ENCODE peak calls at places on chromosomes 3 and 15, in four cellular contexts. J, I, L and Z are unnamed samples.

GRCh38 chr15:34367128-34368081 is at the start of gene LPCAT4:
- DNase-seq in J (peak), I (peak), L (peak), Z (peak)

GRCh38 chr15:48002772-48003171 is 118.0 kb upstream of the SLC24A5 start:
- DNase-seq in J (no peak), I (no peak), L (no peak), Z (no peak)

GRCh38 chr15:20340931-20341661 is 200.5 kb downstream of the GOLGA6L6 start:
- DNase-seq in J (peak), I (no peak), L (peak), Z (no peak)

GRCh38 chr3:107734317-107734716 is 211.6 kb downstream of the BBX start:
- DNase-seq in J (no peak), I (no peak), L (no peak), Z (no peak)

GRCh38 chr3:72273615-72274014 is 488.7 kb upstream of the PROK2 start:
- DNase-seq in J (no peak), I (peak), L (no peak), Z (peak)

GRCh38 chr3:126124148-126124868 is 40.4 kb upstream of the SLC41A3 start:
- DNase-seq in J (peak), I (no peak), L (no peak), Z (no peak)

GRCh38 chr3:23405081-23405480 is 202.0 kb downstream of the UBE2E2 start:
- DNase-seq in J (no peak), I (no peak), L (no peak), Z (no peak)

GRCh38 chr3:17118771-17119170 is 234.0 kb downstream of the PLCL2 start:
- DNase-seq in J (no peak), I (no peak), L (no peak), Z (no peak)

GRCh38 chr15:58839485-58839884 is 68.4 kb downstream of the MINDY2 start:
- DNase-seq in J (no peak), I (no peak), L (no peak), Z (no peak)

GRCh38 chr15:59657635-59658125 is 365 bp upstream of the GTF2A2 start:
- DNase-seq in J (no peak), I (no peak), L (no peak), Z (no peak)

GRCh38 chr3:79019924-79020173 is 747.9 kb downstream of the ROBO1 start:
- DNase-seq in J (no peak), I (no peak), L (no peak), Z (no peak)

GRCh38 chr3:33035596-33035995 is 61.4 kb downstream of the GLB1 start:
- DNase-seq in J (no peak), I (no peak), L (no peak), Z (peak)

GRCh38 chr15:46786886-46787285 is 930.4 kb upstream of the SEMA6D start:
- DNase-seq in J (no peak), I (no peak), L (no peak), Z (no peak)

DNA sequence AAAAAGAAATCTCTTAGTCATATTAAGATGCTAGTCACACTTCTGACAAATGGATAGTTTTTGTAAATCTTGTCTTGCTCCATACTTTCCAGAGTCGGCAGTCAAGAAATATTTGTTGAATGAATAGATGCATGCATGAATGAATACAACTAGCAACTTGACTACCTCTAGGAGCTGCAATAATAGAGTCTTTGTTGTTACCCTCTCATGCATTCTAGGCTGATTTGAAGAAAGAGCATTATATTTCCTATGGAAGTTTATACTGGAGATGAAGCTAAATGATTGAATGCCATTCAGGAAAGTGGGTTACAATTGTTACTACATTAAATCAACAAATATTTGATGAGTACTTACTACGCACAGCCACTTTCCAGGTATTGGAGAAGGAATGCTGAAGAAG is 18.1 kb upstream of the TRAT1 start:
- DNase-seq in J (no peak), I (no peak), L (no peak), Z (no peak)
- H3K4me3 ChIP-seq in J (no peak), I (no peak), L (no peak), Z (no peak)

GRCh38 chr3:99548674-99549073 is 89.7 kb upstream of the COL8A1 start:
- DNase-seq in J (no peak), I (no peak), L (no peak), Z (no peak)

GRCh38 chr3:99549918-99550603 is 88.3 kb upstream of the COL8A1 start:
- DNase-seq in J (no peak), I (peak), L (no peak), Z (no peak)

GRCh38 chr3:99545941-99546580 is 92.3 kb upstream of the COL8A1 start:
- DNase-seq in J (no peak), I (no peak), L (no peak), Z (no peak)

GRCh38 chr3:99549220-99549619 is 89.2 kb upstream of the COL8A1 start:
- DNase-seq in J (no peak), I (no peak), L (no peak), Z (no peak)

GRCh38 chr3:99551520-99551919 is 86.9 kb upstream of the COL8A1 start:
- DNase-seq in J (no peak), I (no peak), L (no peak), Z (no peak)
- TF ChIP-seq CTCF in J (no peak), I (peak), L (no peak), Z (peak)

GRCh38 chr3:133757701-133758319 is 11.6 kb downstream of the TF start:
- DNase-seq in J (no peak), I (no peak), L (no peak), Z (no peak)
- H3K4me3 ChIP-seq in J (no peak), I (no peak), L (no peak), Z (no peak)

GRCh38 chr3:180401226-180401625 is 200.7 kb upstream of the TTC14 start:
- DNase-seq in J (no peak), I (no peak), L (no peak), Z (no peak)
- TF ChIP-seq CTCF in J (no peak), I (no peak), L (no peak), Z (no peak)

GRCh38 chr3:60009931-60010478 is 960.2 kb upstream of the CFAP20DC start:
- DNase-seq in J (no peak), I (no peak), L (no peak), Z (no peak)
- H3K4me3 ChIP-seq in J (no peak), I (no peak), L (no peak), Z (no peak)

GRCh38 chr3:25094932-25095690 is 333.0 kb upstream of the RARB start:
- DNase-seq in J (no peak), I (no peak), L (no peak), Z (no peak)
- TF ChIP-seq CTCF in J (no peak), I (peak), L (no peak), Z (peak)

GRCh38 chr3:31840252-31840651 is 140.8 kb downstream of the OSBPL10 start:
- DNase-seq in J (no peak), I (no peak), L (no peak), Z (no peak)
- H3K4me3 ChIP-seq in J (no peak), I (no peak), L (no peak), Z (no peak)

GRCh38 chr3:143288944-143289343 is 169.4 kb downstream of the CHST2 start:
- DNase-seq in J (no peak), I (no peak), L (no peak), Z (no peak)
- TF ChIP-seq CTCF in J (no peak), I (no peak), L (no peak), Z (no peak)